ENCODE peak calls at places on chromosomes 5 and 9, in five cellular contexts. A is transverse colon, E is HepG2, G is sigmoid colon, Y is suprapubic skin. J is an unnamed sample.

GRCh38 chr5:156759156-156759555 is 90.9 kb upstream of the PPP1R2B start:
- DNase-seq in G (no peak), E (no peak), A (no peak), Y (no peak), J (no peak)

GRCh38 chr5:140366770-140367630 is 7.0 kb downstream of the SLC4A9 start:
- DNase-seq in Y (no peak), G (peak), E (no peak), A (peak), J (no peak)

GRCh38 chr5:36442796-36443195 is 141.1 kb upstream of the RANBP3L start:
- DNase-seq in Y (no peak), G (no peak), A (no peak), E (no peak), J (no peak)

GRCh38 chr5:54460181-54460919 is 4.9 kb downstream of the HSPB3 start:
- DNase-seq in G (no peak), E (no peak), A (no peak), Y (no peak), J (no peak)

GRCh38 chr5:15993334-15993733 is 186.3 kb downstream of the MARCHF11 start:
- DNase-seq in E (no peak), A (no peak), G (no peak), Y (no peak), J (no peak)

GRCh38 chr9:21527579-21527978 is 45.5 kb upstream of the IFNE start:
- DNase-seq in Y (no peak), E (no peak), G (no peak), A (no peak), J (no peak)

GRCh38 chr5:139482050-139482889 is at the start of gene STING1:
- DNase-seq in E (peak), G (peak), A (peak), Y (peak), J (peak)

GRCh38 chr5:78483809-78484521 is 123.5 kb downstream of the SCAMP1 start:
- DNase-seq in G (no peak), A (no peak), E (no peak), Y (no peak), J (peak)

GRCh38 chr9:694499-695154 is 146.9 kb upstream of the DMRT1 start:
- DNase-seq in E (no peak), G (no peak), A (no peak), Y (no peak), J (no peak)

GRCh38 chr9:127495884-127496555 is 44.7 kb downstream of the LRSAM1 start:
- DNase-seq in A (no peak), Y (no peak), E (no peak), G (peak), J (no peak)

GRCh38 chr9:1319436-1319835 is 269.3 kb downstream of the DMRT2 start:
- DNase-seq in G (no peak), A (no peak), Y (no peak), E (no peak), J (peak)

GRCh38 chr5:157918811-157919742 is 60.1 kb upstream of the CLINT1 start:
- DNase-seq in E (no peak), A (peak), G (no peak), Y (no peak), J (no peak)

GRCh38 chr9:121107881-121108280 is 33.1 kb downstream of the CNTRL start:
- DNase-seq in G (no peak), Y (no peak), E (no peak), A (no peak), J (no peak)

GRCh38 chr5:24643255-24643654 is 1.5 kb downstream of the CDH10 start:
- DNase-seq in Y (no peak), A (no peak), G (no peak), E (no peak), J (no peak)

GRCh38 chr5:89968870-89969472 is 440.6 kb downstream of the CETN3 start:
- DNase-seq in E (no peak), Y (no peak), G (no peak), A (no peak), J (no peak)

DNA sequence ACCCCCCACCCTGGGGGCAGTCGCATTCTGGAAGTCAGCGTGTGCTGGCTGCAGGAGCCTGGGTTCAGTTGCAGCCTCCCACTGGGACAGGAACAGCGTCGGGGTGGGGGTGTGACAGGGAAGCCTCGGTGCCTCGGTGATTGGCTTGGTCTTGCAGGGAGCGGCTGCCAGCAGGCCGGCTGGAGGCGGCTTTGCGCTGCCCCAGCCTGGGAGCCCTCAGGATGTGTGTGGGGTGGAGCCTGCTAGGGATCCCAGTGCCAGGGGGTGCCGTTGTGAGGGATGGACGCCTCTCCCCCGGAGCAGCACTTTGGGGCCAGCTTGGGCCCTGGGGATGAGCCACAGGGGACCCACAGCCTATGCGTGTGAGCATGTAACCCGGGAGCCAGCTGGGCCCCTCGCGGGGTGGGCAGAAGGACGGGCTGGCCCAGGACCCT is 101.3 kb downstream of the RGS3 start:
- DNase-seq in Y (no peak), E (no peak), G (peak), A (peak), J (no peak)
- TF ChIP-seq POLR2AphosphoS5 in Y (no peak), E (no peak), G (peak), A (no peak), J (peak)

DNA sequence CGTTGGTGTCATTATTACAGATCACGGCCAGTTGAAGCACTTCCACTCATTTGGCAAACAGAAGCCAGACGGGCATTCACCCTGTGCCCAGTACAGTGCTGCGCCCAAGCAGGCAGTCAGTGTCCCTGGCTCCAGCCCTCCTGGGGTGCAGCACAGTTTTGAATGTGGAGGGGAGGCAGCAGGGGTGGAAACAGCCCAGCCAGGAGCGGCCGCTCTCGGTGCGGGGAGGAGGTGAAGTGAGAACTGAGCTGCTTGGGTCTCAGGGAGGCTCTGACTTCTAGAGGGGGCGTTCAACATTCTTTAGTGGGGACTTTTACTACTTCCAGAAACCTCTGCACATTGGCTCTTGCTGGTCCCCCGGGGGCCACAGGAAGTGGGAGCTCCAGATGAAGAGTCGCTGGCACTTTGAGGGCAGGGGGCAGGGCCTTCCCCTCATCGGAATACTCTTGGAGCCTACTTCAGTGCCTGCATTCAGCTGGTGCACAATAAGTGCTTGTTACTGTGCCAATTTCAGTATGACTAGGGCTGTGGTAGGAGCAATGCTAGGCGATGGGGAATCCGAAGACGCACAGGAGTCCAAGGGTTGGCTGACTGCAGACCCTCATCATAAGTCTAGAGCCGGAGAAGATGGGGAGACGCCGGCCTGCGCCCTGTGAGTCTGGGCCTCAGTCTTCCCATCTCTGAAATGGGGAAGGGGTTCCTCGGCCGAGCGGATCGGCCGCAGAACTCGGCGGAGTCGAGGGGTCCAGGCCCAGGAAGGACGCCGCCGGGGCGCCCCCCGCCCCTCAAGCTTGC is 482 bp upstream of the NEK6 start:
- DNase-seq in G (peak), A (peak), Y (no peak), E (no peak), J (no peak)
- TF ChIP-seq POLR2A in G (no peak), A (no peak), Y (no peak), E (no peak), J (no peak)

DNA sequence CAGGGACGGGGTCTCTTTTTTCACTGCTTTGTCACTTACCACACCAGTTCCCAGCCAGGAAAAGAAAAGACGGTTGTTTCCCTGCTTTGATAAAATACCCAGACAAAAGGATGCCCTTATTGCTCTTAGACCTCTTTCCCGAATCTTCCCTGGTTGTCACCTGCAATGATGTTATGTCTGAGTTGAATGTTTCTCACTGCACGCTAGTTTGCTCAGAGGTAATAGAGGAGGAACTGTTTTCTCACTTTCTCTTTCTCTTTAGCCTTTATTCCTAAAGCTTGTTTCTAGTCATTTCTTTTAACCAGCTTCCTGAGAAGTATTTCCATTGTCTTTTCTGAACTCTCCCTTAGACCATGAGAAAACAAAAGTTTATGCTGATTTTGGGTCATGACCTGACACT is 32.9 kb downstream of the ACER2 start:
- DNase-seq in A (no peak), E (no peak), G (no peak), Y (no peak), J (no peak)
- TF ChIP-seq EP300 in A (no peak), E (no peak), G (no peak), Y (no peak), J (no peak)

DNA sequence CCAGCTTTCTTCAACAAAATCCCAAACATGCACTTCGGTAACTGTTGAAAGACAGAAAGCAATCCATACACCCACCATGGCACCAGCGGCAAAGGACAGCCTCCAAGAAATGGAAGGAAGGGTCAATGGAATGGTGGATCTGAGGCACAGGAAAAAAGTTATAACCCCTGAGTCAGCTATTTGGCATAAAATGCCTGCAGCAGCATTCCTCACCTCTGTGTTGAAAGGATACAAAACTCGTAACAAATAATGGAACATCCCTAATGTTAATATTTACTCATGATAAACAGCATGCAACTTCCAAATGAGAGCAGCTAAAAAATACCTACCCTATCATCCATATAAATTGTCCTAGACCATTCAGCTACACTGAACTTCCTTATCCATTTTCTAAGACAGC is 9.4 kb downstream of the FBXW11 start:
- DNase-seq in A (no peak), G (no peak), E (peak), Y (no peak), J (no peak)
- TF ChIP-seq POLR2AphosphoS5 in A (no peak), G (no peak), E (no peak), Y (no peak), J (no peak)

DNA sequence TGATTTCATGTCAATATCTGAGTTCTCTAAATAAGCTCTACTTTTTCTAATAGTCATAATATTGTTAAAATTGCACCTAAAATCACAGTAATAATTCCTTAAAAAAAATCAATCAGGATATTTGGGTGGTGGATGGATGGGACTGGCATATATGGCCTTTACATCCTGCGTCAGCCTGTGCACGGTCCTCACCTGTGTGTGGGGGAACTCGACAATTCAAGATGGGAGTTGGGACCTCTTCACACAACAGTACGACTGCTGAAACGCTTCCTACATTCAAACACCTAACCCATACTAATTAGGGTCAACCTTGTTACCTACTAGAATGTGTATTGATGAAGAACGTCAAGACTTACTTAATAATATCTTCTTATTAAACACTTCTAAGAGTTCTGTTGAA is 90.5 kb downstream of the OSMR start:
- DNase-seq in G (no peak), A (no peak), Y (no peak), E (no peak), J (no peak)
- TF ChIP-seq POLR2A in G (no peak), A (no peak), Y (no peak), E (no peak), J (no peak)